ENCODE peak calls at places on chromosomes 4 and X, in four cellular contexts. One of them, this sample, is unnamed.

GRCh38 chrX:147738260-147738659 is 173.5 kb upstream of the FMR1 start:
- DNase-seq in ovary: no peak
- DNase-seq in fibroblast of villous mesenchyme: no peak
- DNase-seq in NCI-H446: no peak
- DNase-seq in this sample: no peak

GRCh38 chrX:10516781-10517322 is 103.5 kb downstream of the MID1 start:
- DNase-seq in NCI-H446: no peak
- DNase-seq in fibroblast of villous mesenchyme: no peak
- DNase-seq in ovary: no peak
- DNase-seq in this sample: no peak

GRCh38 chr4:73897380-73898136 is 28.4 kb downstream of the CXCL1 start:
- DNase-seq in ovary: no peak
- DNase-seq in fibroblast of villous mesenchyme: peak; percentile 66
- DNase-seq in NCI-H446: no peak
- DNase-seq in this sample: peak; percentile 37

GRCh38 chr4:77818667-77819408 is at the start of gene CNOT6L:
- DNase-seq in fibroblast of villous mesenchyme: peak; percentile 85
- DNase-seq in ovary: peak; percentile 74
- DNase-seq in NCI-H446: peak; percentile 52
- DNase-seq in this sample: peak; percentile 32

GRCh38 chr4:183201331-183201730 is 102.3 kb downstream of the WWC2 start:
- DNase-seq in ovary: no peak
- DNase-seq in NCI-H446: no peak
- DNase-seq in fibroblast of villous mesenchyme: peak; percentile 41
- DNase-seq in this sample: peak; percentile 64

GRCh38 chrX:1035206-1035605 is 177.2 kb downstream of the CRLF2 start:
- DNase-seq in NCI-H446: no peak
- DNase-seq in ovary: no peak
- DNase-seq in fibroblast of villous mesenchyme: no peak
- DNase-seq in this sample: no peak

GRCh38 chr4:150750824-150751223 is 168.9 kb downstream of the MAB21L2 start:
- DNase-seq in fibroblast of villous mesenchyme: no peak
- DNase-seq in NCI-H446: no peak
- DNase-seq in ovary: no peak
- DNase-seq in this sample: no peak

GRCh38 chrX:153769158-153769864 is 5.3 kb downstream of the PLXNB3 start:
- DNase-seq in ovary: peak; percentile 12
- DNase-seq in NCI-H446: no peak
- DNase-seq in fibroblast of villous mesenchyme: no peak
- DNase-seq in this sample: no peak

GRCh38 chr4:136637071-136637777 is 895.1 kb downstream of the PCDH18 start:
- DNase-seq in fibroblast of villous mesenchyme: peak; percentile 6
- DNase-seq in NCI-H446: peak; percentile 8
- DNase-seq in ovary: no peak
- DNase-seq in this sample: no peak

GRCh38 chr4:15936495-15936894 is 2.0 kb downstream of the FGFBP1 start:
- DNase-seq in NCI-H446: no peak
- DNase-seq in ovary: no peak
- DNase-seq in fibroblast of villous mesenchyme: no peak
- DNase-seq in this sample: no peak

GRCh38 chr4:7365472-7366179 is 69.1 kb downstream of the PSAPL1 start:
- DNase-seq in fibroblast of villous mesenchyme: no peak
- DNase-seq in ovary: no peak
- DNase-seq in NCI-H446: peak; percentile 16
- DNase-seq in this sample: no peak

GRCh38 chrX:140040397-140040796 is 75.1 kb upstream of the CXorf66 start:
- DNase-seq in fibroblast of villous mesenchyme: no peak
- DNase-seq in ovary: no peak
- DNase-seq in NCI-H446: no peak
- DNase-seq in this sample: no peak

GRCh38 chrX:11970935-11971334 is 167.3 kb upstream of the FRMPD4 start:
- DNase-seq in ovary: no peak
- DNase-seq in NCI-H446: no peak
- DNase-seq in fibroblast of villous mesenchyme: no peak
- DNase-seq in this sample: peak; percentile 40

GRCh38 chrX:40844476-40844875 is 109.1 kb upstream of the MED14 start:
- DNase-seq in fibroblast of villous mesenchyme: no peak
- DNase-seq in ovary: no peak
- DNase-seq in NCI-H446: no peak
- DNase-seq in this sample: peak; percentile 24

GRCh38 chrX:85303544-85303943 is 59.8 kb downstream of the ZNF711 start:
- DNase-seq in ovary: no peak
- DNase-seq in fibroblast of villous mesenchyme: no peak
- DNase-seq in NCI-H446: no peak
- DNase-seq in this sample: no peak

GRCh38 chrX:68461541-68461940 is 28.2 kb upstream of the OPHN1 start:
- DNase-seq in fibroblast of villous mesenchyme: no peak
- DNase-seq in NCI-H446: no peak
- DNase-seq in ovary: no peak
- DNase-seq in this sample: peak; percentile 7

GRCh38 chrX:136376713-136377112 is 76.0 kb downstream of the ADGRG4 start:
- DNase-seq in fibroblast of villous mesenchyme: no peak
- DNase-seq in NCI-H446: no peak
- DNase-seq in ovary: no peak
- DNase-seq in this sample: no peak

GRCh38 chrX:40964633-40965586 is 120.3 kb upstream of the USP9X start:
- DNase-seq in NCI-H446: no peak
- DNase-seq in fibroblast of villous mesenchyme: no peak
- DNase-seq in ovary: no peak
- DNase-seq in this sample: no peak

GRCh38 chr4:110134269-110134889 is 64.0 kb downstream of the ELOVL6 start:
- DNase-seq in NCI-H446: no peak
- DNase-seq in fibroblast of villous mesenchyme: peak; percentile 21
- DNase-seq in ovary: no peak
- DNase-seq in this sample: no peak

GRCh38 chr4:107896651-107897050 is 34.7 kb upstream of the CYP2U1 start:
- DNase-seq in fibroblast of villous mesenchyme: no peak
- DNase-seq in NCI-H446: no peak
- DNase-seq in ovary: no peak
- DNase-seq in this sample: peak; percentile 34

GRCh38 chr4:102514298-102514964 is 13.3 kb downstream of the NFKB1 start:
- DNase-seq in fibroblast of villous mesenchyme: no peak
- DNase-seq in NCI-H446: no peak
- DNase-seq in ovary: no peak
- DNase-seq in this sample: no peak

GRCh38 chrX:48705876-48706275 is 9.3 kb downstream of the SUV39H1 start:
- DNase-seq in NCI-H446: no peak
- DNase-seq in fibroblast of villous mesenchyme: no peak
- DNase-seq in ovary: no peak
- DNase-seq in this sample: no peak

GRCh38 chr4:109576462-109576861 is 16.4 kb downstream of the MCUB start:
- DNase-seq in fibroblast of villous mesenchyme: peak; percentile 57
- DNase-seq in ovary: no peak
- DNase-seq in NCI-H446: peak; percentile 25
- DNase-seq in this sample: peak; percentile 11

GRCh38 chr4:162891788-162892707 is 274.6 kb downstream of the NAF1 start:
- DNase-seq in fibroblast of villous mesenchyme: peak; percentile 28
- DNase-seq in NCI-H446: no peak
- DNase-seq in ovary: no peak
- DNase-seq in this sample: no peak

GRCh38 chr4:143023519-143023918 is 161.2 kb upstream of the USP38 start:
- DNase-seq in ovary: no peak
- DNase-seq in NCI-H446: no peak
- DNase-seq in fibroblast of villous mesenchyme: no peak
- DNase-seq in this sample: no peak

GRCh38 chr4:142083264-142083663 is 446.9 kb downstream of the IL15 start:
- DNase-seq in NCI-H446: no peak
- DNase-seq in fibroblast of villous mesenchyme: no peak
- DNase-seq in ovary: no peak
- DNase-seq in this sample: no peak

This sample was measured in HCEC 1CT.